ENCODE peak calls at places on chromosome 20, in eight cellular contexts. One of them, this sample, is unnamed.

GRCh38 chr20:25045343-25045712 is 12.6 kb downstream of the ACSS1 start:
- DNase-seq in NCI-H524: no peak
- DNase-seq in RCC 7860: no peak
- DNase-seq in brain microvascular endothelial cell: no peak
- DNase-seq in psoas muscle: peak
- DNase-seq in germinal center: no peak
- DNase-seq in EL: no peak
- DNase-seq in mucosa of gallbladder: no peak
- DNase-seq in this sample: no peak

GRCh38 chr20:5056801-5057599 is 55.7 kb upstream of the SLC23A2 start:
- DNase-seq in mucosa of gallbladder: peak
- DNase-seq in NCI-H524: no peak
- DNase-seq in brain microvascular endothelial cell: peak
- DNase-seq in RCC 7860: no peak
- DNase-seq in EL: peak
- DNase-seq in psoas muscle: no peak
- DNase-seq in germinal center: peak
- DNase-seq in this sample: no peak

GRCh38 chr20:48574383-48574782 is 253.4 kb downstream of the PREX1 start:
- DNase-seq in germinal center: no peak
- DNase-seq in NCI-H524: peak
- DNase-seq in brain microvascular endothelial cell: no peak
- DNase-seq in psoas muscle: no peak
- DNase-seq in mucosa of gallbladder: no peak
- DNase-seq in EL: peak
- DNase-seq in RCC 7860: no peak
- DNase-seq in this sample: peak

GRCh38 chr20:36483205-36483918 is 58.0 kb upstream of the MYL9 start:
- DNase-seq in mucosa of gallbladder: no peak
- DNase-seq in germinal center: no peak
- DNase-seq in NCI-H524: no peak
- DNase-seq in EL: peak
- DNase-seq in brain microvascular endothelial cell: no peak
- DNase-seq in RCC 7860: no peak
- DNase-seq in psoas muscle: no peak
- DNase-seq in this sample: no peak

GRCh38 chr20:31569163-31570020 is 35.7 kb upstream of the ID1 start:
- DNase-seq in NCI-H524: peak
- DNase-seq in EL: peak
- DNase-seq in psoas muscle: peak
- DNase-seq in mucosa of gallbladder: peak
- DNase-seq in germinal center: peak
- DNase-seq in brain microvascular endothelial cell: no peak
- DNase-seq in RCC 7860: peak
- DNase-seq in this sample: peak

GRCh38 chr20:25077610-25078169 is 4.3 kb downstream of the VSX1 start:
- DNase-seq in mucosa of gallbladder: peak
- DNase-seq in germinal center: no peak
- DNase-seq in NCI-H524: peak
- DNase-seq in brain microvascular endothelial cell: no peak
- DNase-seq in RCC 7860: no peak
- DNase-seq in EL: peak
- DNase-seq in psoas muscle: peak
- DNase-seq in this sample: peak

GRCh38 chr20:56540415-56540814 is 7.4 kb downstream of the FAM209B start:
- DNase-seq in RCC 7860: peak
- DNase-seq in EL: peak
- DNase-seq in germinal center: no peak
- DNase-seq in NCI-H524: no peak
- DNase-seq in mucosa of gallbladder: no peak
- DNase-seq in psoas muscle: no peak
- DNase-seq in brain microvascular endothelial cell: peak
- DNase-seq in this sample: no peak

GRCh38 chr20:63828951-63829350 is 2.1 kb downstream of the ZBTB46 start:
- DNase-seq in brain microvascular endothelial cell: no peak
- DNase-seq in mucosa of gallbladder: no peak
- DNase-seq in RCC 7860: no peak
- DNase-seq in NCI-H524: no peak
- DNase-seq in EL: no peak
- DNase-seq in germinal center: no peak
- DNase-seq in psoas muscle: no peak
- DNase-seq in this sample: no peak

GRCh38 chr20:54043044-54043967 is 27.1 kb downstream of the BCAS1 start:
- DNase-seq in mucosa of gallbladder: no peak
- DNase-seq in psoas muscle: no peak
- DNase-seq in RCC 7860: no peak
- DNase-seq in germinal center: no peak
- DNase-seq in NCI-H524: no peak
- DNase-seq in brain microvascular endothelial cell: no peak
- DNase-seq in EL: no peak
- DNase-seq in this sample: no peak

GRCh38 chr20:10219452-10219791 is 792 bp downstream of the SNAP25 start:
- DNase-seq in EL: peak
- DNase-seq in mucosa of gallbladder: peak
- DNase-seq in germinal center: peak
- DNase-seq in NCI-H524: peak
- DNase-seq in brain microvascular endothelial cell: peak
- DNase-seq in psoas muscle: peak
- DNase-seq in RCC 7860: peak
- DNase-seq in this sample: peak

GRCh38 chr20:49510562-49511117 is 28.2 kb upstream of the KCNB1 start:
- DNase-seq in RCC 7860: no peak
- DNase-seq in psoas muscle: peak
- DNase-seq in mucosa of gallbladder: peak
- DNase-seq in germinal center: no peak
- DNase-seq in EL: peak
- DNase-seq in brain microvascular endothelial cell: peak
- DNase-seq in NCI-H524: no peak
- DNase-seq in this sample: no peak

This sample was measured in D341Med.